ENCODE peak calls at places on chromosomes 3 and 15, in five cellular contexts. One of them, this sample, is unnamed.

GRCh38 chr3:101963902-101964362 is 114.6 kb downstream of the NFKBIZ start:
- DNase-seq in Panc1: no peak
- DNase-seq in HFFc6: peak; percentile 68
- DNase-seq in EL: peak; percentile 39
- DNase-seq in neuronal stem cell: no peak
- DNase-seq in this sample: peak; percentile 78

GRCh38 chr3:197327701-197328100 is 29.3 kb upstream of the DLG1 start:
- DNase-seq in Panc1: no peak
- DNase-seq in HFFc6: no peak
- DNase-seq in EL: no peak
- DNase-seq in neuronal stem cell: no peak
- DNase-seq in this sample: no peak

GRCh38 chr3:134057006-134057832 is 27.5 kb upstream of the SLCO2A1 start:
- DNase-seq in Panc1: no peak
- DNase-seq in HFFc6: no peak
- DNase-seq in EL: peak; percentile 36
- DNase-seq in neuronal stem cell: no peak
- DNase-seq in this sample: no peak

GRCh38 chr3:157786618-157787017 is 283.4 kb upstream of the VEPH1 start:
- DNase-seq in Panc1: no peak
- DNase-seq in HFFc6: peak; percentile 40
- DNase-seq in EL: peak; percentile 56
- DNase-seq in neuronal stem cell: no peak
- DNase-seq in this sample: peak; percentile 46

GRCh38 chr15:64351265-64351664 is 4.7 kb downstream of the CSNK1G1 start:
- DNase-seq in Panc1: no peak
- DNase-seq in HFFc6: peak; percentile 7
- DNase-seq in EL: peak; percentile 54
- DNase-seq in neuronal stem cell: no peak
- DNase-seq in this sample: peak; percentile 18

GRCh38 chr15:93244691-93245615 is 155.9 kb upstream of the RGMA start:
- DNase-seq in Panc1: no peak
- DNase-seq in HFFc6: no peak
- DNase-seq in EL: no peak
- DNase-seq in neuronal stem cell: no peak
- DNase-seq in this sample: no peak

GRCh38 chr15:63473007-63473748 is 31.2 kb upstream of the USP3 start:
- DNase-seq in Panc1: no peak
- DNase-seq in HFFc6: no peak
- DNase-seq in EL: no peak
- DNase-seq in neuronal stem cell: no peak
- DNase-seq in this sample: no peak

GRCh38 chr15:94294556-94294955 is 63.2 kb downstream of the MCTP2 start:
- DNase-seq in Panc1: no peak
- DNase-seq in HFFc6: peak; percentile 44
- DNase-seq in EL: no peak
- DNase-seq in neuronal stem cell: no peak
- DNase-seq in this sample: no peak

GRCh38 chr15:76973362-76973743 is 21.6 kb upstream of the PSTPIP1 start:
- DNase-seq in Panc1: peak; percentile 15
- DNase-seq in HFFc6: no peak
- DNase-seq in EL: peak; percentile 43
- DNase-seq in neuronal stem cell: peak; percentile 63
- DNase-seq in this sample: no peak

GRCh38 chr15:78301326-78301725 is 1.9 kb upstream of the SKIC8 start:
- DNase-seq in Panc1: no peak
- DNase-seq in HFFc6: no peak
- DNase-seq in EL: peak; percentile 29
- DNase-seq in neuronal stem cell: no peak
- DNase-seq in this sample: no peak

GRCh38 chr15:50774450-50774849 is 8.9 kb upstream of the SPPL2A start:
- DNase-seq in Panc1: no peak
- DNase-seq in HFFc6: no peak
- DNase-seq in EL: no peak
- DNase-seq in neuronal stem cell: no peak
- DNase-seq in this sample: no peak

GRCh38 chr15:77027111-77027696 is 32.3 kb downstream of the PSTPIP1 start:
- DNase-seq in Panc1: no peak
- DNase-seq in HFFc6: no peak
- DNase-seq in EL: no peak
- DNase-seq in neuronal stem cell: no peak
- DNase-seq in this sample: no peak

GRCh38 chr3:170356596-170357175 is 829 bp upstream of the SKIL start:
- DNase-seq in Panc1: no peak
- DNase-seq in HFFc6: peak; percentile 64
- DNase-seq in EL: peak; percentile 82
- DNase-seq in neuronal stem cell: peak; percentile 70
- DNase-seq in this sample: peak; percentile 55

GRCh38 chr15:42084465-42085235 is 9.7 kb downstream of the PLA2G4D start:
- DNase-seq in Panc1: peak; percentile 48
- DNase-seq in HFFc6: peak; percentile 41
- DNase-seq in EL: peak; percentile 61
- DNase-seq in neuronal stem cell: peak; percentile 65
- DNase-seq in this sample: no peak

GRCh38 chr3:30456263-30456662 is 150.1 kb upstream of the TGFBR2 start:
- DNase-seq in Panc1: no peak
- DNase-seq in HFFc6: no peak
- DNase-seq in EL: no peak
- DNase-seq in neuronal stem cell: no peak
- DNase-seq in this sample: no peak

GRCh38 chr15:63018639-63019038 is 23.9 kb upstream of the TPM1 start:
- DNase-seq in Panc1: no peak
- DNase-seq in HFFc6: no peak
- DNase-seq in EL: peak; percentile 49
- DNase-seq in neuronal stem cell: no peak
- DNase-seq in this sample: no peak

GRCh38 chr3:39752019-39752637 is 57.3 kb upstream of the MYRIP start:
- DNase-seq in Panc1: no peak
- DNase-seq in HFFc6: no peak
- DNase-seq in EL: no peak
- DNase-seq in neuronal stem cell: no peak
- DNase-seq in this sample: no peak

GRCh38 chr15:73796266-73796939 is 43.3 kb upstream of the INSYN1 start:
- DNase-seq in Panc1: no peak
- DNase-seq in HFFc6: no peak
- DNase-seq in EL: no peak
- DNase-seq in neuronal stem cell: no peak
- DNase-seq in this sample: no peak

GRCh38 chr3:127652246-127652995 is 20.3 kb upstream of the ABTB1 start:
- DNase-seq in Panc1: peak; percentile 36
- DNase-seq in HFFc6: no peak
- DNase-seq in EL: peak; percentile 65
- DNase-seq in neuronal stem cell: peak; percentile 65
- DNase-seq in this sample: peak; percentile 12

GRCh38 chr15:60328852-60329443 is 68.8 kb downstream of the ANXA2 start:
- DNase-seq in Panc1: no peak
- DNase-seq in HFFc6: no peak
- DNase-seq in EL: peak; percentile 38
- DNase-seq in neuronal stem cell: no peak
- DNase-seq in this sample: no peak

GRCh38 chr3:148175215-148175614 is 522.5 kb upstream of the AGTR1 start:
- DNase-seq in Panc1: no peak
- DNase-seq in HFFc6: no peak
- DNase-seq in EL: peak; percentile 69
- DNase-seq in neuronal stem cell: no peak
- DNase-seq in this sample: peak; percentile 78

GRCh38 chr3:20680990-20681628 is 495.1 kb upstream of the SGO1 start:
- DNase-seq in Panc1: no peak
- DNase-seq in HFFc6: no peak
- DNase-seq in EL: no peak
- DNase-seq in neuronal stem cell: no peak
- DNase-seq in this sample: peak; percentile 49

GRCh38 chr3:58657571-58658141 is 8.9 kb downstream of the FAM3D start:
- DNase-seq in Panc1: no peak
- DNase-seq in HFFc6: no peak
- DNase-seq in EL: no peak
- DNase-seq in neuronal stem cell: no peak
- DNase-seq in this sample: no peak

GRCh38 chr3:33624756-33625155 is 93.3 kb downstream of the CLASP2 start:
- DNase-seq in Panc1: no peak
- DNase-seq in HFFc6: no peak
- DNase-seq in EL: no peak
- DNase-seq in neuronal stem cell: no peak
- DNase-seq in this sample: no peak

GRCh38 chr15:73804421-73804820 is 51.3 kb upstream of the INSYN1 start:
- DNase-seq in Panc1: no peak
- DNase-seq in HFFc6: no peak
- DNase-seq in EL: no peak
- DNase-seq in neuronal stem cell: no peak
- DNase-seq in this sample: no peak

GRCh38 chr3:161393803-161394202 is 22.5 kb upstream of the SPTSSB start:
- DNase-seq in Panc1: no peak
- DNase-seq in HFFc6: no peak
- DNase-seq in EL: no peak
- DNase-seq in neuronal stem cell: no peak
- DNase-seq in this sample: no peak

GRCh38 chr3:128307029-128307633 is 153.8 kb downstream of the EEFSEC start:
- DNase-seq in Panc1: no peak
- DNase-seq in HFFc6: no peak
- DNase-seq in EL: no peak
- DNase-seq in neuronal stem cell: no peak
- DNase-seq in this sample: no peak

GRCh38 chr15:88539441-88539840 is 7.0 kb downstream of the DET1 start:
- DNase-seq in Panc1: no peak
- DNase-seq in HFFc6: no peak
- DNase-seq in EL: no peak
- DNase-seq in neuronal stem cell: no peak
- DNase-seq in this sample: no peak

GRCh38 chr15:46126581-46126980 is 491.8 kb downstream of the SQOR start:
- DNase-seq in Panc1: no peak
- DNase-seq in HFFc6: peak; percentile 51
- DNase-seq in EL: peak; percentile 4
- DNase-seq in neuronal stem cell: no peak
- DNase-seq in this sample: peak; percentile 57